ENCODE peak calls at places on chromosomes 12 and 14, in six cellular contexts. Q, U, H, B, C and P are unnamed samples.
A peak's percentile ranks its signal among the peaks of the same experiment; 100 is the strongest.

GRCh38 chr14:34252227-34252626 is 209.8 kb downstream of the SPTSSA start:
- DNase-seq in Q (no peak), U (no peak), H (no peak), B (no peak), C (no peak), P (no peak)

GRCh38 chr14:77582511-77582910 is 33.9 kb downstream of the SPTLC2 start:
- DNase-seq in Q (no peak), U (peak; percentile 53), H (no peak), B (no peak), C (no peak), P (peak; percentile 60)

GRCh38 chr14:59133202-59133601 is 55.3 kb upstream of the DAAM1 start:
- DNase-seq in Q (no peak), U (no peak), H (no peak), B (peak; percentile 38), C (no peak), P (no peak)

GRCh38 chr12:12551115-12551514 is 11.5 kb downstream of the DUSP16 start:
- DNase-seq in Q (no peak), U (no peak), H (no peak), B (no peak), C (no peak), P (no peak)

GRCh38 chr12:12229556-12230092 is 37.2 kb downstream of the LRP6 start:
- DNase-seq in Q (no peak), U (no peak), H (no peak), B (no peak), C (no peak), P (no peak)

GRCh38 chr14:39211109-39211741 is 22.5 kb upstream of the MIA2 start:
- DNase-seq in Q (no peak), U (no peak), H (no peak), B (no peak), C (no peak), P (no peak)

GRCh38 chr12:48903982-48904411 is 21.3 kb downstream of the FKBP11 start:
- DNase-seq in Q (peak; percentile 95), U (peak; percentile 64), H (peak; percentile 79), B (peak; percentile 97), C (peak; percentile 81), P (peak; percentile 94)

GRCh38 chr12:49741882-49742620 is 694 bp downstream of the TMBIM6 start:
- DNase-seq in Q (peak; percentile 82), U (no peak), H (peak; percentile 90), B (peak; percentile 95), C (peak; percentile 92), P (peak; percentile 85)

GRCh38 chr12:93325855-93326254 is 51.9 kb upstream of the NUDT4 start:
- DNase-seq in Q (no peak), U (no peak), H (no peak), B (no peak), C (no peak), P (no peak)

GRCh38 chr12:93376436-93377251 is 1.1 kb upstream of the NUDT4 start:
- DNase-seq in Q (peak; percentile 53), U (peak; percentile 62), H (peak; percentile 40), B (peak; percentile 75), C (no peak), P (peak; percentile 86)

GRCh38 chr12:107515446-107515958 is 170.1 kb upstream of the PWP1 start:
- DNase-seq in Q (no peak), U (no peak), H (peak; percentile 57), B (peak; percentile 94), C (peak; percentile 77), P (no peak)

DNA sequence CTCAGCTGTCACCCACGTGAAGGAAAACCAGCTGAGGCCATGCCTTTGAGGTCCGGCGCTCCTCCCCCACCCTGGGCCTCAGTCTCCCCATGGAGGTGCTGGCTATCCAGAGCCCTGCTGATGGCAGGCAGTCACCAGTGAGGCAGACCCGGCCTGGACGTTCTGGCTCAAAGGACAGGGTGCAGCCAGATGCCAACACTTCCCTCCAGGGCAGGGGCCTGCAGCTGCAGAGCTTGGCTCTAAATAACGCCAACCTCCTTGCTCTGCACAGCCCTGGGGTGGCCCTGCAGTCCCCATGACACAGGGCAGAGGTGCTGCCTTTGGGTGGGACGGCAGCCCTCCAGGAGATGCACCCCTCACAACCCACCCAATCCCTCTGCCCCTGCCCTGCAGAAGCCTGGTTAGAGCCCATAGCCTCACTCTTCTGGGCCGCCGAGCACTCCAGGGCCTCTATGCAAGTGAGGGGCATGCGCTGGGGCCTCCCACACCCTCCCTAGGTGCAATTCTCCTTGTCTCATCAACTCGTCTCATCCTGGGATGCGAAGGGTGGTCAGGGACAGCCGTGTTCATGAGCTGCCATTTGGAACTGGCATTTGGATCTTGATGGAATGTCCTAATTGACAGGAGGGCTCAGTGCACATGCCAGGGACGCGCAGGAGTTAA is 30.4 kb downstream of the CCDC85C start:
- DNase-seq in Q (no peak), U (no peak), H (no peak), B (no peak), C (no peak), P (no peak)
- H3K4me1 ChIP-seq in Q (peaks cover 25% of the 10 kb centered on the region), U (peaks cover 76% of the 10 kb centered on the region), H (peaks cover 10% of the 10 kb centered on the region), B (peaks cover 57% of the 10 kb centered on the region), C (peaks cover 44% of the 10 kb centered on the region), P (peaks cover 21% of the 10 kb centered on the region)

GRCh38 chr12:122820838-122821271 is 14.4 kb upstream of the HIP1R start:
- DNase-seq in Q (no peak), U (no peak), H (no peak), B (no peak), C (no peak), P (no peak)
- H3K4me3 ChIP-seq in Q (no peak overlapping the region), U (no peak overlapping the region), H (no peak overlapping the region), B (no peak overlapping the region), C (no peak overlapping the region), P (no peak overlapping the region)

GRCh38 chr14:72605921-72606220 is 288.0 kb downstream of the DPF3 start:
- DNase-seq in Q (no peak), U (no peak), H (no peak), B (no peak), C (no peak), P (no peak)
- H3K36me3 ChIP-seq in Q (no peaks in the 10 kb centered on the region), U (no peaks in the 10 kb centered on the region), H (no peaks in the 10 kb centered on the region), B (no peaks in the 10 kb centered on the region), C (no peaks in the 10 kb centered on the region), P (no peaks in the 10 kb centered on the region)

DNA sequence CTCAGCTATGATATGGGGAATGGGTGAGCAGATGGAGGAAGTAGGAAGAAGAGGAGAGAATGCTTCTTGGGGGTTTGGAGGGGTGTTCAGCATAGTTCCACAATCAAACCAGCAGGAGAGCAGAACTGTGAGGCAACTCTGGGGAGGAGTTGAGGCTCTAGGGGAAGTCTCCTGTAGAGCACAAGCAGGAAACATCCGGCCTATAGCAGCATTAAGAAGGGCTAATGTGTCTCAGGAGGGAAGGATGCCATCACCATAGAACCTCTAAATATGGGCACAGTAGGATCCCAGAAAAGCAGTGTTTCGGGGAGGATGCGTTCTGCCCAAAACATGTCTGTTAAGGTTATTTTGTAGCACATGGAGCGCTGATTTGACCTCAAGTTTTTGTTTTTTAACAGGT is 8.4 kb upstream of the SALL2 start:
- DNase-seq in Q (no peak), U (no peak), H (no peak), B (peak; percentile 96), C (no peak), P (no peak)
- H3K4me1 ChIP-seq in Q (peaks cover 23% of the 10 kb centered on the region), U (peaks cover 38% of the 10 kb centered on the region), H (no peaks in the 10 kb centered on the region), B (peaks cover 19% of the 10 kb centered on the region), C (peaks cover 9% of the 10 kb centered on the region), P (peaks cover 33% of the 10 kb centered on the region)

GRCh38 chr14:35963209-35963608 is 137.1 kb downstream of the BRMS1L start:
- DNase-seq in Q (no peak), U (no peak), H (no peak), B (peak; percentile 66), C (no peak), P (no peak)
- H3K4me3 ChIP-seq in Q (no peak overlapping the region), U (no peak overlapping the region), H (no peak overlapping the region), B (no peak overlapping the region), C (no peak overlapping the region), P (no peak overlapping the region)

GRCh38 chr12:96103067-96103650 is 67.8 kb upstream of the LTA4H start:
- DNase-seq in Q (no peak), U (no peak), H (no peak), B (no peak), C (no peak), P (no peak)

GRCh38 chr12:96104566-96104965 is 69.2 kb upstream of the LTA4H start:
- DNase-seq in Q (no peak), U (no peak), H (no peak), B (no peak), C (no peak), P (no peak)

GRCh38 chr12:96108321-96108720 is 72.9 kb upstream of the LTA4H start:
- DNase-seq in Q (no peak), U (no peak), H (peak; percentile 46), B (peak; percentile 65), C (no peak), P (no peak)

GRCh38 chr12:96106137-96106536 is 70.8 kb upstream of the LTA4H start:
- DNase-seq in Q (no peak), U (no peak), H (no peak), B (no peak), C (no peak), P (no peak)

GRCh38 chr12:96107236-96107635 is 71.8 kb upstream of the LTA4H start:
- DNase-seq in Q (no peak), U (no peak), H (no peak), B (no peak), C (no peak), P (no peak)
- H3K36me3 ChIP-seq in Q (no peaks in the 10 kb centered on the region), U (no peaks in the 10 kb centered on the region), H (no peaks in the 10 kb centered on the region), B (no peaks in the 10 kb centered on the region), C (no peaks in the 10 kb centered on the region), P (no peaks in the 10 kb centered on the region)

GRCh38 chr14:61501714-61502458 is 180.5 kb downstream of the PRKCH start:
- DNase-seq in Q (no peak), U (no peak), H (no peak), B (peak; percentile 13), C (no peak), P (no peak)
- H3K4me1 ChIP-seq in Q (peaks cover 32% of the 10 kb centered on the region), U (peaks cover 2% of the 10 kb centered on the region), H (peaks cover 9% of the 10 kb centered on the region), B (peaks cover 11% of the 10 kb centered on the region), C (peaks cover 47% of the 10 kb centered on the region), P (peaks cover 15% of the 10 kb centered on the region)

GRCh38 chr12:52964556-52965336 is 15.8 kb downstream of the KRT18 start:
- DNase-seq in Q (no peak), U (no peak), H (no peak), B (peak; percentile 70), C (no peak), P (no peak)
- H3K4me3 ChIP-seq in Q (peak overlapping the region; percentile 43), U (no peak overlapping the region), H (no peak overlapping the region), B (no peak overlapping the region), C (peak overlapping the region; percentile 25), P (no peak overlapping the region)